ENCODE peak calls at places on chromosomes 1 and 21, in ten cellular contexts. One of them, this sample, is unnamed.

GRCh38 chr1:207808911-207809555 is 57.2 kb downstream of the CD46 start:
- DNase-seq in BE2C: no peak
- DNase-seq in epithelial cell of esophagus: no peak
- DNase-seq in cardiac muscle cell: no peak
- DNase-seq in AG04449: no peak
- DNase-seq in heart right ventricle: no peak
- DNase-seq in prostate gland: no peak
- DNase-seq in AG09309: no peak
- DNase-seq in GM20000: no peak
- DNase-seq in transverse colon: no peak
- DNase-seq in this sample: no peak

GRCh38 chr21:39483917-39484316 is 32.1 kb downstream of the SH3BGR start:
- DNase-seq in prostate gland: no peak
- DNase-seq in AG09309: peak; percentile 32
- DNase-seq in cardiac muscle cell: no peak
- DNase-seq in BE2C: no peak
- DNase-seq in AG04449: no peak
- DNase-seq in epithelial cell of esophagus: no peak
- DNase-seq in heart right ventricle: no peak
- DNase-seq in transverse colon: no peak
- DNase-seq in GM20000: no peak
- DNase-seq in this sample: peak; percentile 11

GRCh38 chr1:102102276-102102780 is 105.6 kb upstream of the OLFM3 start:
- DNase-seq in AG04449: no peak
- DNase-seq in GM20000: no peak
- DNase-seq in BE2C: no peak
- DNase-seq in transverse colon: no peak
- DNase-seq in heart right ventricle: no peak
- DNase-seq in cardiac muscle cell: no peak
- DNase-seq in epithelial cell of esophagus: no peak
- DNase-seq in AG09309: no peak
- DNase-seq in prostate gland: no peak
- DNase-seq in this sample: no peak

GRCh38 chr21:35406600-35406999 is 357.5 kb upstream of the RUNX1 start:
- DNase-seq in AG09309: no peak
- DNase-seq in AG04449: no peak
- DNase-seq in epithelial cell of esophagus: no peak
- DNase-seq in transverse colon: no peak
- DNase-seq in BE2C: no peak
- DNase-seq in prostate gland: no peak
- DNase-seq in heart right ventricle: no peak
- DNase-seq in GM20000: no peak
- DNase-seq in cardiac muscle cell: no peak
- DNase-seq in this sample: no peak

GRCh38 chr1:218447010-218447689 is 102.0 kb downstream of the TGFB2 start:
- DNase-seq in AG09309: no peak
- DNase-seq in cardiac muscle cell: no peak
- DNase-seq in AG04449: no peak
- DNase-seq in prostate gland: no peak
- DNase-seq in GM20000: no peak
- DNase-seq in BE2C: no peak
- DNase-seq in transverse colon: no peak
- DNase-seq in heart right ventricle: no peak
- DNase-seq in epithelial cell of esophagus: no peak
- DNase-seq in this sample: no peak

GRCh38 chr1:232880354-232880753 is 70.1 kb upstream of the NTPCR start:
- DNase-seq in prostate gland: no peak
- DNase-seq in heart right ventricle: no peak
- DNase-seq in AG09309: no peak
- DNase-seq in transverse colon: peak; percentile 53
- DNase-seq in BE2C: peak; percentile 54
- DNase-seq in cardiac muscle cell: peak; percentile 69
- DNase-seq in epithelial cell of esophagus: peak; percentile 61
- DNase-seq in GM20000: no peak
- DNase-seq in AG04449: no peak
- DNase-seq in this sample: peak; percentile 22

GRCh38 chr1:228000416-228000815 is 6.4 kb upstream of the WNT3A start:
- DNase-seq in AG04449: no peak
- DNase-seq in transverse colon: no peak
- DNase-seq in heart right ventricle: no peak
- DNase-seq in cardiac muscle cell: no peak
- DNase-seq in prostate gland: no peak
- DNase-seq in GM20000: no peak
- DNase-seq in AG09309: no peak
- DNase-seq in epithelial cell of esophagus: no peak
- DNase-seq in BE2C: no peak
- DNase-seq in this sample: no peak

GRCh38 chr1:24970399-24970753 is 40.3 kb upstream of the RUNX3 start:
- DNase-seq in BE2C: no peak
- DNase-seq in GM20000: no peak
- DNase-seq in heart right ventricle: no peak
- DNase-seq in transverse colon: no peak
- DNase-seq in AG09309: no peak
- DNase-seq in AG04449: no peak
- DNase-seq in epithelial cell of esophagus: peak; percentile 84
- DNase-seq in prostate gland: no peak
- DNase-seq in cardiac muscle cell: peak; percentile 9
- DNase-seq in this sample: no peak

GRCh38 chr1:93673159-93673657 is 8.4 kb downstream of the BCAR3 start:
- DNase-seq in heart right ventricle: no peak
- DNase-seq in BE2C: no peak
- DNase-seq in AG09309: no peak
- DNase-seq in prostate gland: peak; percentile 73
- DNase-seq in AG04449: no peak
- DNase-seq in cardiac muscle cell: no peak
- DNase-seq in transverse colon: no peak
- DNase-seq in epithelial cell of esophagus: peak; percentile 77
- DNase-seq in GM20000: no peak
- DNase-seq in this sample: no peak

GRCh38 chr1:12594966-12595838 is 22.8 kb downstream of the DHRS3 start:
- DNase-seq in GM20000: peak; percentile 46
- DNase-seq in cardiac muscle cell: peak; percentile 71
- DNase-seq in epithelial cell of esophagus: no peak
- DNase-seq in heart right ventricle: peak; percentile 81
- DNase-seq in AG09309: no peak
- DNase-seq in AG04449: no peak
- DNase-seq in transverse colon: peak; percentile 50
- DNase-seq in BE2C: peak; percentile 25
- DNase-seq in prostate gland: peak; percentile 74
- DNase-seq in this sample: no peak

GRCh38 chr1:64891440-64891815 is 74.9 kb downstream of the JAK1 start:
- DNase-seq in heart right ventricle: no peak
- DNase-seq in BE2C: no peak
- DNase-seq in prostate gland: no peak
- DNase-seq in transverse colon: no peak
- DNase-seq in AG04449: no peak
- DNase-seq in GM20000: no peak
- DNase-seq in AG09309: no peak
- DNase-seq in epithelial cell of esophagus: no peak
- DNase-seq in cardiac muscle cell: no peak
- DNase-seq in this sample: no peak

GRCh38 chr1:200415693-200416593 is 6.1 kb upstream of the ZNF281 start:
- DNase-seq in heart right ventricle: no peak
- DNase-seq in AG09309: peak; percentile 92
- DNase-seq in GM20000: peak; percentile 40
- DNase-seq in BE2C: no peak
- DNase-seq in cardiac muscle cell: no peak
- DNase-seq in AG04449: peak; percentile 93
- DNase-seq in prostate gland: peak; percentile 43
- DNase-seq in transverse colon: peak; percentile 40
- DNase-seq in epithelial cell of esophagus: peak; percentile 97
- DNase-seq in this sample: peak; percentile 95

GRCh38 chr21:32009263-32009662 is 136.4 kb downstream of the HUNK start:
- DNase-seq in epithelial cell of esophagus: no peak
- DNase-seq in AG09309: no peak
- DNase-seq in AG04449: no peak
- DNase-seq in transverse colon: no peak
- DNase-seq in GM20000: no peak
- DNase-seq in prostate gland: no peak
- DNase-seq in heart right ventricle: no peak
- DNase-seq in BE2C: no peak
- DNase-seq in cardiac muscle cell: no peak
- DNase-seq in this sample: no peak

GRCh38 chr1:23664837-23665795 is 26.5 kb upstream of the RPL11 start:
- DNase-seq in AG09309: no peak
- DNase-seq in prostate gland: no peak
- DNase-seq in cardiac muscle cell: peak; percentile 66
- DNase-seq in transverse colon: no peak
- DNase-seq in BE2C: peak; percentile 34
- DNase-seq in GM20000: no peak
- DNase-seq in heart right ventricle: no peak
- DNase-seq in epithelial cell of esophagus: peak; percentile 50
- DNase-seq in AG04449: no peak
- DNase-seq in this sample: peak; percentile 20

GRCh38 chr1:30950053-30950452 is 41.5 kb upstream of the SDC3 start:
- DNase-seq in BE2C: no peak
- DNase-seq in AG09309: no peak
- DNase-seq in transverse colon: no peak
- DNase-seq in epithelial cell of esophagus: no peak
- DNase-seq in GM20000: no peak
- DNase-seq in cardiac muscle cell: no peak
- DNase-seq in prostate gland: no peak
- DNase-seq in heart right ventricle: no peak
- DNase-seq in AG04449: no peak
- DNase-seq in this sample: no peak

GRCh38 chr1:103267893-103268292 is 159.6 kb upstream of the COL11A1 start:
- DNase-seq in BE2C: no peak
- DNase-seq in prostate gland: no peak
- DNase-seq in epithelial cell of esophagus: no peak
- DNase-seq in GM20000: no peak
- DNase-seq in cardiac muscle cell: no peak
- DNase-seq in heart right ventricle: no peak
- DNase-seq in transverse colon: no peak
- DNase-seq in AG09309: no peak
- DNase-seq in AG04449: no peak
- DNase-seq in this sample: no peak
- TF ChIP-seq CTCF in BE2C: peak; percentile 46
- TF ChIP-seq CTCF in prostate gland: no peak
- TF ChIP-seq CTCF in epithelial cell of esophagus: no peak
- TF ChIP-seq CTCF in GM20000: no peak
- TF ChIP-seq CTCF in cardiac muscle cell: no peak
- TF ChIP-seq CTCF in heart right ventricle: no peak
- TF ChIP-seq CTCF in transverse colon: no peak
- TF ChIP-seq CTCF in AG09309: peak; percentile 18
- TF ChIP-seq CTCF in AG04449: no peak
- TF ChIP-seq CTCF in this sample: peak; percentile 8

GRCh38 chr1:89405275-89405929 is 41.5 kb downstream of the GBP6 start:
- DNase-seq in AG09309: no peak
- DNase-seq in heart right ventricle: no peak
- DNase-seq in GM20000: no peak
- DNase-seq in AG04449: no peak
- DNase-seq in epithelial cell of esophagus: peak; percentile 11
- DNase-seq in cardiac muscle cell: no peak
- DNase-seq in BE2C: no peak
- DNase-seq in transverse colon: no peak
- DNase-seq in prostate gland: no peak
- DNase-seq in this sample: no peak
- TF ChIP-seq CTCF in AG09309: no peak
- TF ChIP-seq CTCF in heart right ventricle: no peak
- TF ChIP-seq CTCF in GM20000: no peak
- TF ChIP-seq CTCF in AG04449: no peak
- TF ChIP-seq CTCF in epithelial cell of esophagus: no peak
- TF ChIP-seq CTCF in cardiac muscle cell: no peak
- TF ChIP-seq CTCF in BE2C: no peak
- TF ChIP-seq CTCF in transverse colon: no peak
- TF ChIP-seq CTCF in prostate gland: no peak
- TF ChIP-seq CTCF in this sample: no peak

DNA sequence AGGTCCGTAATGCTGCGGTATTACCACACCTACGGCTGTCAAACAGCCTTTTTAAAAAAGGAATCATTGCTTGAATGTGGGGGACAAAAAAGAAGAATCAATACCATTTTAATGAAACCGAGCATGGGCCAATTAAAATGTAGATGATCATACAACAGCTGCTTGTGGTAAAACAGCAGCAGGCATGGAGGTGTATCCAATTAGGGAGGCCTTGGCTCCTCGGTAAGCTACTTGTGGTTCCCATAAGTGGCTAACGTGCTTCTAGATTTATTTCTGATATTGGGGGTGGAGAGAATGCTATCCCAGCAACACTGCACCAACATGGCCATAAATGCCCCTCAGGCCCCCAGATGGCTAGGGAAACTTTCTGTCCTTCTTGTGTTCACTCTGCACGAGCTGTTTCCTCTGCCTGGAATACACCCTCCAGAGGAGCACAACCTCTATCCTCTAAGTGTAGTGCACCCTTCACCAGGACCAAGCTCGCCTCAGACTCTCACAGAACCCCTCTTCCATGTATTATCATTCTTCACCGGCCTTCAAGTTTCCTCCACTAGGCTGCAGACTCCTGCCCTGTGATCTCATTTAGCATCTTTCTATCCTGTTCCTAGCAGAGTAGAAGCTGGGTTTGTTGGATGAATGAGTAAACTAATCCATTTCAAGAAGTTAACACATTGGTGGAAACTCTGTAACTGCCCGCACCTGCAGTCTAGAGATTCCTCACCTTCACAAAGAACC is 1.6 kb downstream of the PTPN14 start:
- DNase-seq in transverse colon: no peak
- DNase-seq in epithelial cell of esophagus: peak; percentile 44
- DNase-seq in prostate gland: peak; percentile 10
- DNase-seq in AG04449: no peak
- DNase-seq in cardiac muscle cell: no peak
- DNase-seq in BE2C: no peak
- DNase-seq in heart right ventricle: no peak
- DNase-seq in AG09309: no peak
- DNase-seq in GM20000: no peak
- DNase-seq in this sample: peak; percentile 51
- TF ChIP-seq CTCF in transverse colon: no peak
- TF ChIP-seq CTCF in epithelial cell of esophagus: peak; percentile 37
- TF ChIP-seq CTCF in prostate gland: no peak
- TF ChIP-seq CTCF in AG04449: peak; percentile 34
- TF ChIP-seq CTCF in cardiac muscle cell: peak; percentile 25
- TF ChIP-seq CTCF in BE2C: no peak
- TF ChIP-seq CTCF in heart right ventricle: peak; percentile 34
- TF ChIP-seq CTCF in AG09309: peak; percentile 53
- TF ChIP-seq CTCF in GM20000: no peak
- TF ChIP-seq CTCF in this sample: peak; percentile 52

DNA sequence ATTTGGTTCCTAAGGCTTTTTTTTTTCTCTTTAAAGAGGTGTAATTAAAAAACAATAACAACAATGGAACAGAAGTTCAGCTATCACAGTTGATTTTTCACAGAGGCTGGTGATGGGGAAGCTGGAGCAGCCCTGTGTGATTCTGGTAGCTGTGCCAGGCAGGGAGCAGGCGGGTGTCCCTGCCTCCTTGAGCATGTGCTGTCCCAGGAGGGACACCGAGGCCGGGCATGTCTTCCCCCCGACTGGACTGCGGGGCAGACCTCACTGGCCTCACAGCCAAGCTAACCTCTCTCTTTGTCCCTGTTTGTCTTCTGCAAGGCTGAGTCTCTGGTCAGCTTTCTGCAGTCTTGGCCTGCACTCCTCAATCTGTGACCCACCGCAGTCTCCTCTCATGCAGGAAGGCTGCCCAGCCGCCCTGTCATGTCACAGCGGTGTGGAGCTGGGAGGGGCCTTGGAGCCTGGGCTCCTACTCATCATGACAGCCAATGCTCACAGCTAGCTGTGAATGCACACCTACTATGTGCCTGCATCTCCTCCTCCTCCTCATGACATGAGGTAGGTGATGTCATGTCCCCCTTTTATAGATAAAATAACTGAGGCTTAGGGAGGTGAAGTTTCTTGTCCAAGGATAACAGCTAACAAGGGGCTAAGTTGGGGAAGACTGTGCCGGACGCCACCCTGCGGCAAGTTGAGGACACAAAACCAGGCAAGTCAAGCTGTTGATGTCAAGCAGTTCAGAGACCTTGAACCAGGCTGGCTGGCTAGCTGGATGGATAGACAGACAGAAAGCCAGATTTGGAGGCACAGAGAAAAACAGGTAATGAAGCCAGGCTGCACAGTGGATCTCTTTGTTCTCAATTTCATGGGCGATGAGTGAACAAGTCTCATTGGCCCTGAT is 10.2 kb upstream of the ACTL8 start:
- DNase-seq in transverse colon: no peak
- DNase-seq in epithelial cell of esophagus: no peak
- DNase-seq in heart right ventricle: no peak
- DNase-seq in AG04449: no peak
- DNase-seq in prostate gland: no peak
- DNase-seq in BE2C: no peak
- DNase-seq in GM20000: no peak
- DNase-seq in AG09309: no peak
- DNase-seq in cardiac muscle cell: no peak
- DNase-seq in this sample: no peak
- TF ChIP-seq CTCF in transverse colon: no peak
- TF ChIP-seq CTCF in epithelial cell of esophagus: no peak
- TF ChIP-seq CTCF in heart right ventricle: no peak
- TF ChIP-seq CTCF in AG04449: no peak
- TF ChIP-seq CTCF in prostate gland: no peak
- TF ChIP-seq CTCF in BE2C: no peak
- TF ChIP-seq CTCF in GM20000: no peak
- TF ChIP-seq CTCF in AG09309: no peak
- TF ChIP-seq CTCF in cardiac muscle cell: peak; percentile 20
- TF ChIP-seq CTCF in this sample: no peak